ENCODE peak calls at places on chromosomes 12 and 14, in six cellular contexts. D, O, F, N, P and Z are unnamed samples.

GRCh38 chr12:75938189-75938588 is 93.4 kb downstream of the PHLDA1 start:
- DNase-seq in D (no peak), O (no peak), F (no peak), N (no peak), P (no peak), Z (no peak)

GRCh38 chr12:29346764-29347421 is 34.1 kb downstream of the ERGIC2 start:
- DNase-seq in D (no peak), O (no peak), F (no peak), N (no peak), P (peak), Z (no peak)

GRCh38 chr14:26332966-26333365 is 264.9 kb downstream of the NOVA1 start:
- DNase-seq in D (no peak), O (no peak), F (no peak), N (peak), P (no peak), Z (no peak)

GRCh38 chr12:47734725-47735480 is 9.6 kb upstream of the ENDOU start:
- DNase-seq in D (no peak), O (no peak), F (no peak), N (no peak), P (no peak), Z (no peak)

GRCh38 chr12:54561164-54561563 is 11.8 kb downstream of the PDE1B start:
- DNase-seq in D (no peak), O (no peak), F (no peak), N (no peak), P (no peak), Z (no peak)

GRCh38 chr12:2372735-2373134 is 319.9 kb downstream of the CACNA1C start:
- DNase-seq in D (no peak), O (no peak), F (peak), N (no peak), P (peak), Z (no peak)

GRCh38 chr14:63045234-63045611 is at the start of gene KCNH5:
- DNase-seq in D (no peak), O (no peak), F (peak), N (peak), P (peak), Z (no peak)

GRCh38 chr12:20443792-20444191 is 75.5 kb downstream of the PDE3A start:
- DNase-seq in D (no peak), O (no peak), F (no peak), N (no peak), P (no peak), Z (no peak)

GRCh38 chr14:44640416-44640815 is 133.3 kb upstream of the FSCB start:
- DNase-seq in D (no peak), O (no peak), F (no peak), N (no peak), P (no peak), Z (no peak)

GRCh38 chr14:89206426-89206825 is 210.6 kb downstream of the FOXN3 start:
- DNase-seq in D (no peak), O (no peak), F (peak), N (no peak), P (no peak), Z (no peak)

GRCh38 chr12:91037301-91037700 is 20.5 kb downstream of the KERA start:
- DNase-seq in D (no peak), O (no peak), F (peak), N (no peak), P (no peak), Z (no peak)

GRCh38 chr12:55974308-55974724 is 438 bp downstream of the RAB5B start:
- DNase-seq in D (no peak), O (no peak), F (peak), N (peak), P (peak), Z (no peak)

GRCh38 chr14:61477845-61478438 is 156.6 kb downstream of the PRKCH start:
- DNase-seq in D (no peak), O (no peak), F (peak), N (no peak), P (peak), Z (no peak)

GRCh38 chr14:64213079-64213478 is 81.1 kb downstream of the ESR2 start:
- DNase-seq in D (no peak), O (no peak), F (peak), N (no peak), P (peak), Z (no peak)

GRCh38 chr14:53325176-53325806 is 172.2 kb upstream of the DDHD1 start:
- DNase-seq in D (no peak), O (no peak), F (peak), N (no peak), P (no peak), Z (no peak)

GRCh38 chr12:87687362-87687761 is 341.8 kb downstream of the C12orf50 start:
- DNase-seq in D (peak), O (no peak), F (no peak), N (peak), P (peak), Z (no peak)

GRCh38 chr12:84506317-84506716 is 406.3 kb downstream of the SLC6A15 start:
- DNase-seq in D (no peak), O (no peak), F (no peak), N (no peak), P (no peak), Z (no peak)

GRCh38 chr12:114396153-114396868 is 9.6 kb downstream of the TBX5 start:
- DNase-seq in D (no peak), O (no peak), F (peak), N (no peak), P (no peak), Z (no peak)

GRCh38 chr12:86193931-86194330 is 62.3 kb downstream of the MGAT4C start:
- DNase-seq in D (peak), O (no peak), F (no peak), N (peak), P (peak), Z (no peak)

GRCh38 chr12:110249105-110249504 is 31.9 kb upstream of the ATP2A2 start:
- DNase-seq in D (no peak), O (no peak), F (no peak), N (no peak), P (no peak), Z (no peak)

GRCh38 chr12:7123806-7124519 is 4.7 kb downstream of the RBP5 start:
- DNase-seq in D (no peak), O (no peak), F (no peak), N (no peak), P (no peak), Z (no peak)

GRCh38 chr14:104970231-104971068 is 7.7 kb downstream of the AHNAK2 start:
- DNase-seq in D (peak), O (no peak), F (peak), N (peak), P (peak), Z (no peak)

GRCh38 chr12:5873341-5873919 is 71.6 kb downstream of the ANO2 start:
- DNase-seq in D (no peak), O (no peak), F (no peak), N (no peak), P (no peak), Z (no peak)

GRCh38 chr12:4938900-4939299 is 29.2 kb downstream of the KCNA1 start:
- DNase-seq in D (no peak), O (no peak), F (no peak), N (no peak), P (no peak), Z (no peak)

GRCh38 chr12:89351489-89352241 is 636 bp downstream of the DUSP6 start:
- DNase-seq in D (no peak), O (peak), F (peak), N (no peak), P (peak), Z (peak)

GRCh38 chr12:31813305-31813704 is 84.5 kb upstream of the AMN1 start:
- DNase-seq in D (no peak), O (no peak), F (peak), N (no peak), P (no peak), Z (no peak)

GRCh38 chr14:73500360-73500759 is 9.6 kb downstream of the RIOX1 start:
- DNase-seq in D (no peak), O (no peak), F (no peak), N (no peak), P (no peak), Z (no peak)

GRCh38 chr12:3255071-3255470 is 177.9 kb downstream of the TSPAN9 start:
- DNase-seq in D (no peak), O (no peak), F (no peak), N (no peak), P (no peak), Z (no peak)

GRCh38 chr14:93132472-93133065 is 16.8 kb upstream of the ITPK1 start:
- DNase-seq in D (no peak), O (no peak), F (peak), N (no peak), P (peak), Z (peak)

GRCh38 chr12:21788089-21788983 is 13.8 kb upstream of the KCNJ8 start:
- DNase-seq in D (no peak), O (no peak), F (no peak), N (no peak), P (no peak), Z (no peak)

GRCh38 chr12:49903700-49904423 is at the start of gene FAIM2:
- DNase-seq in D (no peak), O (no peak), F (peak), N (no peak), P (peak), Z (no peak)

GRCh38 chr12:6044082-6044481 is 80.4 kb downstream of the VWF start:
- DNase-seq in D (no peak), O (no peak), F (peak), N (peak), P (no peak), Z (no peak)